ENCODE peak calls at places on chromosomes 12 and 14, in four cellular contexts. R is cardiac fibroblast, E is right atrium auricular region, K is GM23338. F is an unnamed sample.

GRCh38 chr14:57487771-57488170 is 5.9 kb downstream of the CCDC198 start:
- DNase-seq in E (no peak), R (no peak), K (no peak), F (peak)

GRCh38 chr12:26878661-26879119 is 45.7 kb upstream of the ITPR2 start:
- DNase-seq in E (peak), K (peak), R (peak), F (peak)

GRCh38 chr14:91817566-91818325 is 49.6 kb downstream of the TC2N start:
- DNase-seq in E (no peak), K (peak), R (no peak), F (no peak)

GRCh38 chr14:90788031-90788430 is 28.2 kb downstream of the TTC7B start:
- DNase-seq in E (no peak), R (no peak), K (no peak), F (no peak)

GRCh38 chr12:26319511-26319910 is 124.1 kb downstream of the SSPN start:
- DNase-seq in E (peak), R (peak), K (no peak), F (peak)

GRCh38 chr12:124888203-124888602 is 24.5 kb upstream of the SCARB1 start:
- DNase-seq in E (no peak), K (no peak), R (peak), F (no peak)

GRCh38 chr14:89207925-89208328 is 209.1 kb downstream of the FOXN3 start:
- DNase-seq in R (no peak), E (no peak), K (peak), F (no peak)

GRCh38 chr14:60721331-60722162 is 2.6 kb downstream of the SIX4 start:
- DNase-seq in K (peak), R (peak), E (no peak), F (peak)

GRCh38 chr14:65414961-65415589 is 2.5 kb downstream of the FUT8 start:
- DNase-seq in K (peak), E (no peak), R (peak), F (peak)

GRCh38 chr12:44286821-44287220 is 450.9 kb downstream of the TMEM117 start:
- DNase-seq in R (no peak), E (no peak), K (no peak), F (no peak)

GRCh38 chr14:54778618-54779017 is 124.0 kb downstream of the GCH1 start:
- DNase-seq in R (no peak), K (no peak), E (no peak), F (no peak)

GRCh38 chr14:70416717-70417349 is at the start of gene SYNJ2BP:
- DNase-seq in K (peak), E (peak), R (peak), F (peak)

GRCh38 chr12:88946377-88946997 is 366.2 kb upstream of the KITLG start:
- DNase-seq in R (peak), E (no peak), K (no peak), F (peak)

GRCh38 chr12:122974274-122974891 is 661 bp upstream of the OGFOD2 start:
- DNase-seq in E (peak), K (peak), R (peak), F (peak)

GRCh38 chr12:56118688-56119045 is 601 bp downstream of the ZC3H10 start:
- DNase-seq in K (peak), R (no peak), E (no peak), F (no peak)

GRCh38 chr14:26130690-26131089 is 467.1 kb downstream of the NOVA1 start:
- DNase-seq in R (no peak), K (no peak), E (no peak), F (no peak)

GRCh38 chr12:43914923-43915468 is 79.1 kb downstream of the TMEM117 start:
- DNase-seq in R (no peak), K (peak), E (no peak), F (no peak)

GRCh38 chr12:53492188-53492587 is 7.1 kb downstream of the MAP3K12 start:
- DNase-seq in E (no peak), K (peak), R (no peak), F (no peak)

GRCh38 chr14:45559626-45560025 is 306.6 kb upstream of the MIS18BP1 start:
- DNase-seq in R (no peak), E (no peak), K (peak), F (no peak)

GRCh38 chr12:2160043-2160442 is 107.3 kb downstream of the CACNA1C start:
- DNase-seq in R (no peak), E (no peak), K (no peak), F (peak)

GRCh38 chr14:95304342-95304741 is 15.4 kb downstream of the CLMN start:
- DNase-seq in R (no peak), E (no peak), K (no peak), F (no peak)

GRCh38 chr12:7017870-7018349 is 366 bp downstream of the LPCAT3 start:
- DNase-seq in E (peak), R (no peak), K (no peak), F (no peak)

GRCh38 chr12:25186038-25186787 is 8.7 kb downstream of the DNAI7 start:
- DNase-seq in R (no peak), K (no peak), E (no peak), F (no peak)

GRCh38 chr14:89849931-89850330 is 104.6 kb downstream of the EFCAB11 start:
- DNase-seq in R (peak), E (no peak), K (no peak), F (peak)

GRCh38 chr12:88450130-88450529 is 130.1 kb downstream of the KITLG start:
- DNase-seq in E (no peak), R (peak), K (peak), F (peak)

GRCh38 chr14:53993920-53994607 is 37.4 kb upstream of the BMP4 start:
- DNase-seq in K (no peak), R (no peak), E (no peak), F (no peak)

GRCh38 chr12:30440826-30441602 is 254.7 kb downstream of the IPO8 start:
- DNase-seq in K (peak), R (peak), E (no peak), F (peak)
- TF ChIP-seq CTCF in K (peak), R (peak), E (peak), F (peak)

GRCh38 chr12:101703487-101703886 is 6.0 kb downstream of the CHPT1 start:
- DNase-seq in E (no peak), K (peak), R (no peak), F (no peak)

GRCh38 chr12:101697197-101697929 is at the start of gene CHPT1:
- DNase-seq in R (peak), E (peak), K (peak), F (peak)

GRCh38 chr12:101698782-101699347 is 1.4 kb downstream of the CHPT1 start:
- DNase-seq in K (no peak), R (peak), E (no peak), F (no peak)

GRCh38 chr12:101697930-101698781 is 716 bp downstream of the CHPT1 start:
- DNase-seq in K (peak), E (peak), R (peak), F (peak)

DNA sequence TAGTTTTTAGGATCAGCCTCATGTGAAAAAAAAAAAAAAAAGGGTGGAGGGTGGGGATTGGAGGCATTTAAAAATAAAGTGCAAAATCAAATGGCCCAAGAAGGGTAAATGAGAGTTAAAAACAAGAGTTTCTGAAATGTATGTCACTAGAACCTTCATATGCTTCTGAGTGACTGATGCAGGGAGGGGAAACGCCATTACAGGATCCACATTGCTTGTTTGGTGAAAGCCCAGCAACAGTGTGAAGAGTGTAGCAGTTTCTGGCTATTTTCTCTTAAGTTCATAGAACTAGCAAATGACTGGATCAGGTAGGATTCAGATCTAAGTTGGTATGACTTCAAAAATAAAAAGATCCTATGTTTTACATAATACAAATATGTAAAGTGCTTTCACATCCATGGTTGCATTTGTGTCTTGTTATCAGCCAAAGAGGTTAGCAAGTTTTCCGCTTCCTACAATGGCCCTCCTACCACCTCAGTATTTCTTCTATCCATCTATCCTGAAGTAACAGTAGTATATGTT is 2.9 kb downstream of the CHPT1 start:
- DNase-seq in R (no peak), E (no peak), K (no peak), F (no peak)
- H3K4me3 ChIP-seq in R (no peak), E (no peak), K (no peak), F (no peak)

GRCh38 chr12:121894633-121895032 is 6.0 kb downstream of the PSMD9 start:
- DNase-seq in R (peak), E (no peak), K (peak), F (peak)
- TF ChIP-seq CTCF in R (peak), E (peak), K (peak), F (peak)

GRCh38 chr12:111687255-111687654 is 1.4 kb downstream of the ACAD10 start:
- DNase-seq in R (no peak), K (peak), E (no peak), F (no peak)
- H3K4me3 ChIP-seq in R (no peak), K (peak), E (no peak), F (peak)

DNA sequence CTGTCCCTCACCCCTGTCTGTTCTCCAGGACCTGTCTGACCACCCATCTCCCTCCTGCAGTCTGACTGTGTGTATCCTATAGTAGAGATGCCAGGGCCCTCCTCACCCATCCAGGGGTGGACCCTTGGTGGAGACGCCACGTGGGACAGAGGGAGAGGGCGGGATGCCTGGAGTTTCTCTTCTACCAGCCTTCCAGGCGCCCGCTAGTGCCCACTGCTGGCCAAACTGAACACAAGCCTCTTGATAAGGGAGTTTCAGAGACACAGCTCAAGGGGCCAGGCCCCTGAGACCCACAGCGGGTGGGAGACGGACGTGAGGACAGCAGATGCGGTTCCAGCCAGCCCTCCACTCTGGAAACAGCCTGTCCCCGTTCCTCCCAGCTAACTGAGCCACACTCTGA is 147.3 kb downstream of the RBM19 start:
- DNase-seq in K (peak), E (no peak), R (peak), F (no peak)
- TF ChIP-seq CTCF in K (peak), E (no peak), R (peak), F (peak)